ENCODE peak calls at places on chromosomes 13 and 19, in eight cellular contexts. W is NCI-H2081; B is tibial artery; X is activated T-cell treated with anti-CD3 and anti-CD28 coated beads, Interleukin-2, amount 50 U/mL, for 1 hour; N is AG09319; E is stimulated activated CD8-positive, alpha-beta memory T cell treated with anti-CD3 and anti-CD28 coated beads, Interleukin-12 subunit alpha, Interleukin-12 subunit beta, amount 100 ng/mL, for 4 hours; J is T-helper 2 cell; M is glutamatergic neuron. F is an unnamed sample.

GRCh38 chr13:49554387-49554786 is 31.0 kb downstream of the RCBTB1 start:
- DNase-seq in W (no peak), B (no peak), X (no peak), N (no peak), E (no peak), J (no peak), M (no peak), F (no peak)

GRCh38 chr13:94233401-94233800 is 246.1 kb downstream of the DCT start:
- DNase-seq in W (no peak), B (peak), X (no peak), N (peak), E (no peak), J (no peak), M (no peak), F (no peak)

GRCh38 chr19:39843919-39844793 is 2.0 kb downstream of the FBL start:
- DNase-seq in W (peak), B (no peak), X (no peak), N (peak), E (no peak), J (no peak), M (no peak), F (no peak)

GRCh38 chr13:42047561-42048322 is 706 bp upstream of the DGKH start:
- DNase-seq in W (peak), B (peak), X (peak), N (no peak), E (no peak), J (peak), M (peak), F (peak)

GRCh38 chr13:28246891-28247290 is 108.5 kb downstream of the PAN3 start:
- DNase-seq in W (no peak), B (no peak), X (no peak), N (no peak), E (no peak), J (no peak), M (no peak), F (no peak)

GRCh38 chr13:112616586-112617381 is 28.8 kb upstream of the TUBGCP3 start:
- DNase-seq in W (peak), B (no peak), X (no peak), N (peak), E (no peak), J (no peak), M (peak), F (no peak)

GRCh38 chr13:111517641-111518010 is 197.2 kb downstream of the TEX29 start:
- DNase-seq in W (no peak), B (no peak), X (no peak), N (no peak), E (no peak), J (no peak), M (no peak), F (no peak)

GRCh38 chr19:7605490-7606222 is 10.0 kb downstream of the CAMSAP3 start:
- DNase-seq in W (no peak), B (no peak), X (no peak), N (no peak), E (no peak), J (no peak), M (no peak), F (no peak)

GRCh38 chr19:15759962-15760565 is 22.3 kb downstream of the OR10H3 start:
- DNase-seq in W (no peak), B (no peak), X (no peak), N (no peak), E (no peak), J (no peak), M (no peak), F (no peak)

GRCh38 chr19:12788682-12789097 is 2.6 kb upstream of the JUNB start:
- DNase-seq in W (peak), B (peak), X (peak), N (no peak), E (peak), J (peak), M (peak), F (peak)

GRCh38 chr13:34762312-34762711 is 179.8 kb upstream of the NBEA start:
- DNase-seq in W (no peak), B (no peak), X (no peak), N (no peak), E (no peak), J (no peak), M (no peak), F (no peak)

GRCh38 chr13:97659602-97660001 is 225.6 kb downstream of the RAP2A start:
- DNase-seq in W (no peak), B (no peak), X (no peak), N (no peak), E (no peak), J (no peak), M (peak), F (no peak)

GRCh38 chr19:38319421-38320258 is at the start of gene KCNK6:
- DNase-seq in W (no peak), B (peak), X (peak), N (no peak), E (peak), J (peak), M (peak), F (no peak)

GRCh38 chr19:10431943-10432735 is 11.8 kb downstream of the PDE4A start:
- DNase-seq in W (no peak), B (peak), X (peak), N (no peak), E (peak), J (peak), M (peak), F (no peak)

GRCh38 chr19:54364775-54365257 is at the start of gene LAIR1:
- DNase-seq in W (no peak), B (peak), X (peak), N (no peak), E (no peak), J (no peak), M (no peak), F (no peak)

GRCh38 chr13:80048802-80049201 is 292.1 kb downstream of the SPRY2 start:
- DNase-seq in W (peak), B (peak), X (peak), N (peak), E (peak), J (peak), M (peak), F (peak)

GRCh38 chr13:64912141-64912540 is 2318.0 kb downstream of the PCDH9 start:
- DNase-seq in W (no peak), B (no peak), X (no peak), N (no peak), E (no peak), J (no peak), M (no peak), F (no peak)

GRCh38 chr13:94020833-94021232 is 458.6 kb downstream of the DCT start:
- DNase-seq in W (no peak), B (no peak), X (no peak), N (no peak), E (no peak), J (no peak), M (no peak), F (no peak)

GRCh38 chr19:55372316-55373081 is 2.2 kb upstream of the IL11 start:
- DNase-seq in W (no peak), B (no peak), X (no peak), N (no peak), E (no peak), J (no peak), M (peak), F (no peak)

GRCh38 chr19:54255105-54255775 is 1.8 kb downstream of the LILRB5 start:
- DNase-seq in W (no peak), B (no peak), X (no peak), N (no peak), E (no peak), J (no peak), M (no peak), F (no peak)

GRCh38 chr13:59211636-59212035 is 952.1 kb downstream of the DIAPH3 start:
- DNase-seq in W (no peak), B (no peak), X (no peak), N (no peak), E (no peak), J (no peak), M (no peak), F (no peak)

GRCh38 chr19:33290956-33291622 is 11.2 kb downstream of the CEBPA start:
- DNase-seq in W (no peak), B (no peak), X (no peak), N (no peak), E (no peak), J (no peak), M (no peak), F (no peak)

GRCh38 chr19:39303373-39304184 is 7.4 kb downstream of the IFNL1 start:
- DNase-seq in W (no peak), B (no peak), X (no peak), N (no peak), E (no peak), J (no peak), M (no peak), F (no peak)

GRCh38 chr19:7301525-7301924 is 7.3 kb upstream of the INSR start:
- DNase-seq in W (no peak), B (no peak), X (no peak), N (no peak), E (no peak), J (no peak), M (no peak), F (no peak)

GRCh38 chr13:26112843-26113242 is 61.0 kb upstream of the SHISA2 start:
- DNase-seq in W (no peak), B (no peak), X (no peak), N (no peak), E (no peak), J (no peak), M (no peak), F (no peak)

GRCh38 chr19:42191855-42192254 is 25.6 kb downstream of the DEDD2 start:
- DNase-seq in W (peak), B (no peak), X (no peak), N (no peak), E (no peak), J (no peak), M (no peak), F (no peak)

GRCh38 chr19:44848805-44849457 is 2.8 kb downstream of the NECTIN2 start:
- DNase-seq in W (no peak), B (no peak), X (no peak), N (no peak), E (no peak), J (no peak), M (peak), F (no peak)

GRCh38 chr19:6736917-6737283 is 480 bp downstream of the GPR108 start:
- DNase-seq in W (no peak), B (no peak), X (no peak), N (no peak), E (no peak), J (no peak), M (no peak), F (no peak)

GRCh38 chr19:12611361-12611699 is 610 bp downstream of the ZNF791 start:
- DNase-seq in W (peak), B (peak), X (no peak), N (peak), E (no peak), J (no peak), M (peak), F (peak)

GRCh38 chr13:38752726-38753125 is 65.8 kb downstream of the FREM2 start:
- DNase-seq in W (no peak), B (no peak), X (no peak), N (no peak), E (no peak), J (no peak), M (no peak), F (no peak)

GRCh38 chr13:50831510-50831909 is 12.0 kb downstream of the DLEU7 start:
- DNase-seq in W (no peak), B (no peak), X (no peak), N (no peak), E (no peak), J (no peak), M (no peak), F (no peak)

GRCh38 chr13:45409993-45410392 is 8.2 kb downstream of the SLC25A30 start:
- DNase-seq in W (no peak), B (no peak), X (no peak), N (no peak), E (no peak), J (no peak), M (no peak), F (no peak)

GRCh38 chr19:2454199-2454961 is 2.4 kb downstream of the LMNB2 start:
- DNase-seq in W (no peak), B (no peak), X (no peak), N (no peak), E (no peak), J (no peak), M (no peak), F (no peak)

GRCh38 chr13:100361504-100361903 is 227.1 kb downstream of the GGACT start:
- DNase-seq in W (no peak), B (no peak), X (no peak), N (no peak), E (no peak), J (no peak), M (no peak), F (no peak)

GRCh38 chr19:3188627-3189596 is 3.2 kb downstream of the NCLN start:
- DNase-seq in W (no peak), B (no peak), X (no peak), N (no peak), E (no peak), J (no peak), M (no peak), F (no peak)

GRCh38 chr13:37791699-37792098 is 77.9 kb downstream of the TRPC4 start:
- DNase-seq in W (no peak), B (no peak), X (no peak), N (no peak), E (no peak), J (no peak), M (no peak), F (no peak)

GRCh38 chr13:102399791-102400618 is 1.8 kb downstream of the FGF14 start:
- DNase-seq in W (no peak), B (no peak), X (peak), N (no peak), E (no peak), J (no peak), M (peak), F (no peak)

GRCh38 chr13:40789275-40790231 is at the start of gene SLC25A15:
- DNase-seq in W (peak), B (peak), X (peak), N (peak), E (peak), J (peak), M (peak), F (no peak)

GRCh38 chr19:10921909-10922637 is 6.4 kb downstream of the YIPF2 start:
- DNase-seq in W (no peak), B (no peak), X (no peak), N (no peak), E (no peak), J (no peak), M (peak), F (no peak)

F was measured in DMS 273 treated with DMSO at 0.1 percent for 48 hours.